ENCODE peak calls at places on chromosomes 12 and 14, in six cellular contexts. One of them, this sample, is unnamed.
A peak's percentile ranks its signal among the peaks of the same experiment; 100 is the strongest.

GRCh38 chr14:98741523-98741922 is 530.5 kb downstream of the BCL11B start:
- DNase-seq in psoas muscle: no peak
- DNase-seq in AG09309: no peak
- DNase-seq in AG04450: no peak
- DNase-seq in prostate gland: no peak
- DNase-seq in dorsolateral prefrontal cortex: no peak
- DNase-seq in this sample: no peak

GRCh38 chr14:90815817-90816662 is at the start of gene TTC7B:
- DNase-seq in dorsolateral prefrontal cortex: no peak
- DNase-seq in AG04450: no peak
- DNase-seq in prostate gland: no peak
- DNase-seq in psoas muscle: peak; percentile 78
- DNase-seq in AG09309: no peak
- DNase-seq in this sample: no peak

GRCh38 chr12:131218291-131219172 is 264.8 kb downstream of the ADGRD1 start:
- DNase-seq in AG04450: no peak
- DNase-seq in AG09309: no peak
- DNase-seq in psoas muscle: no peak
- DNase-seq in prostate gland: no peak
- DNase-seq in dorsolateral prefrontal cortex: no peak
- DNase-seq in this sample: no peak

GRCh38 chr12:44334347-44334746 is 498.5 kb downstream of the TMEM117 start:
- DNase-seq in AG09309: no peak
- DNase-seq in dorsolateral prefrontal cortex: no peak
- DNase-seq in AG04450: no peak
- DNase-seq in prostate gland: no peak
- DNase-seq in psoas muscle: no peak
- DNase-seq in this sample: no peak

GRCh38 chr14:61472025-61472672 is 150.8 kb downstream of the PRKCH start:
- DNase-seq in dorsolateral prefrontal cortex: no peak
- DNase-seq in AG04450: peak; percentile 95
- DNase-seq in AG09309: peak; percentile 97
- DNase-seq in prostate gland: no peak
- DNase-seq in psoas muscle: no peak
- DNase-seq in this sample: peak; percentile 96

GRCh38 chr14:101991336-101991735 is 27.0 kb downstream of the DYNC1H1 start:
- DNase-seq in prostate gland: no peak
- DNase-seq in AG09309: no peak
- DNase-seq in AG04450: no peak
- DNase-seq in psoas muscle: no peak
- DNase-seq in dorsolateral prefrontal cortex: no peak
- DNase-seq in this sample: no peak

GRCh38 chr12:124422570-124423523 is 128.0 kb downstream of the RFLNA start:
- DNase-seq in AG04450: peak; percentile 84
- DNase-seq in AG09309: peak; percentile 86
- DNase-seq in prostate gland: peak; percentile 89
- DNase-seq in psoas muscle: peak; percentile 95
- DNase-seq in dorsolateral prefrontal cortex: peak; percentile 74
- DNase-seq in this sample: peak; percentile 86

GRCh38 chr12:110742718-110743570 is at the start of gene PPP1CC:
- DNase-seq in prostate gland: peak; percentile 93
- DNase-seq in AG04450: peak; percentile 75
- DNase-seq in psoas muscle: peak; percentile 96
- DNase-seq in AG09309: peak; percentile 65
- DNase-seq in dorsolateral prefrontal cortex: peak; percentile 88
- DNase-seq in this sample: peak; percentile 79

GRCh38 chr14:76564471-76565119 is 188.7 kb downstream of the ESRRB start:
- DNase-seq in AG04450: no peak
- DNase-seq in AG09309: no peak
- DNase-seq in dorsolateral prefrontal cortex: no peak
- DNase-seq in psoas muscle: no peak
- DNase-seq in prostate gland: no peak
- DNase-seq in this sample: no peak

GRCh38 chr12:27969901-27970390 is 2.6 kb downstream of the PTHLH start:
- DNase-seq in dorsolateral prefrontal cortex: no peak
- DNase-seq in psoas muscle: peak; percentile 62
- DNase-seq in prostate gland: peak; percentile 56
- DNase-seq in AG04450: no peak
- DNase-seq in AG09309: no peak
- DNase-seq in this sample: no peak

GRCh38 chr14:43539210-43539609 is 967.9 kb downstream of the FSCB start:
- DNase-seq in psoas muscle: no peak
- DNase-seq in AG04450: no peak
- DNase-seq in prostate gland: no peak
- DNase-seq in AG09309: no peak
- DNase-seq in dorsolateral prefrontal cortex: no peak
- DNase-seq in this sample: no peak
- TF ChIP-seq CTCF in psoas muscle: peak; percentile 24
- TF ChIP-seq CTCF in AG04450: peak; percentile 59
- TF ChIP-seq CTCF in prostate gland: no peak
- TF ChIP-seq CTCF in AG09309: no peak
- TF ChIP-seq CTCF in dorsolateral prefrontal cortex: no peak
- TF ChIP-seq CTCF in this sample: peak; percentile 17

DNA sequence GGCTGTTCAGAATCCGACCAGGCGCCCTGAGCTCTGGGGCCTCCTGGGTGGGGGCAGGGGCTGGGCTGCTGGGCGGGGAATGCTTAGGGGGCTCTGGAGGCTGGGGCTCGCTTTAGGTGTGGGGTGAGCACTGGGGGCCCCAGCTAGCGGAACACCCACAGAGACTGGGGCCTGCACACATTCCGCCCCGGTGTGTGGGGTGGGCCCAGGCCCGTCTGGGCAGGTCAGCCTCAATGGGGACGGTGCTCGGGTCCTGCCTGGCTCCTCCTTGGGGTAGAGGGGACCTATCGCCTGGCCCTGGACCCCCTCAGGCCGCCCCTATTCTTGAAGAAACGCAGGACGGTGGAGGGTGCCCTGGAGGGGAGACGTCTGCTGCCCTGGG is 364.8 kb downstream of the TMEM121 start:
- DNase-seq in dorsolateral prefrontal cortex: no peak
- DNase-seq in AG09309: no peak
- DNase-seq in prostate gland: no peak
- DNase-seq in psoas muscle: peak; percentile 27
- DNase-seq in AG04450: no peak
- DNase-seq in this sample: no peak
- H3K4me3 ChIP-seq in dorsolateral prefrontal cortex: no peak overlapping the region
- H3K4me3 ChIP-seq in AG09309: no peak overlapping the region
- H3K4me3 ChIP-seq in prostate gland: no peak overlapping the region
- H3K4me3 ChIP-seq in psoas muscle: no peak overlapping the region
- H3K4me3 ChIP-seq in AG04450: no peak overlapping the region
- H3K4me3 ChIP-seq in this sample: no peak overlapping the region

DNA sequence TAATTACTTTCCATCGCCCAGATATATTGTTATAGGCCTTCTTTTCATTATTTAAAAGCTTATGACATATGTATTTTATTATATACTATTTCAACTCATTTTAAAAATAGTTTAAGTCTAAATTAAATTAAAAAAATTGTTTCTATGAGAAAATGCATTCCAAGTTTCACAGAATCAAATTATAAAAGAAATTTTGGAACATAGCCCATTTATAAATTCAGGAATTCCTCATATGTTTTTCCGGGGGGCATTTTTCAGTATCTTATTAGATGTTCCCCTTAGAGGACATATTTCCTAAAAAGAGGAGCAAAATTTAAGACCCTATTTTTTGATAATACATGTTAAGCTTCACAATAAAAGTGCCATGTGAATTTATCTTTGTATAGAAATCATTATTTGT is 119.9 kb upstream of the ATP2B1 start:
- DNase-seq in AG09309: no peak
- DNase-seq in dorsolateral prefrontal cortex: no peak
- DNase-seq in psoas muscle: no peak
- DNase-seq in AG04450: no peak
- DNase-seq in prostate gland: no peak
- DNase-seq in this sample: no peak
- TF ChIP-seq CTCF in AG09309: no peak
- TF ChIP-seq CTCF in dorsolateral prefrontal cortex: no peak
- TF ChIP-seq CTCF in psoas muscle: no peak
- TF ChIP-seq CTCF in AG04450: no peak
- TF ChIP-seq CTCF in prostate gland: no peak
- TF ChIP-seq CTCF in this sample: no peak

GRCh38 chr12:25386823-25387134 is 136.1 kb upstream of the KRAS start:
- DNase-seq in AG04450: no peak
- DNase-seq in prostate gland: peak; percentile 9
- DNase-seq in AG09309: no peak
- DNase-seq in dorsolateral prefrontal cortex: no peak
- DNase-seq in psoas muscle: no peak
- DNase-seq in this sample: no peak

GRCh38 chr12:25377475-25378179 is 126.9 kb upstream of the KRAS start:
- DNase-seq in prostate gland: no peak
- DNase-seq in psoas muscle: no peak
- DNase-seq in AG04450: peak; percentile 63
- DNase-seq in AG09309: peak; percentile 24
- DNase-seq in dorsolateral prefrontal cortex: no peak
- DNase-seq in this sample: peak; percentile 4

GRCh38 chr12:25384954-25385216 is 134.2 kb upstream of the KRAS start:
- DNase-seq in psoas muscle: no peak
- DNase-seq in dorsolateral prefrontal cortex: no peak
- DNase-seq in AG09309: no peak
- DNase-seq in AG04450: no peak
- DNase-seq in prostate gland: no peak
- DNase-seq in this sample: no peak

GRCh38 chr12:25384038-25384953 is 133.6 kb upstream of the KRAS start:
- DNase-seq in dorsolateral prefrontal cortex: no peak
- DNase-seq in AG04450: no peak
- DNase-seq in AG09309: no peak
- DNase-seq in psoas muscle: no peak
- DNase-seq in prostate gland: no peak
- DNase-seq in this sample: no peak

DNA sequence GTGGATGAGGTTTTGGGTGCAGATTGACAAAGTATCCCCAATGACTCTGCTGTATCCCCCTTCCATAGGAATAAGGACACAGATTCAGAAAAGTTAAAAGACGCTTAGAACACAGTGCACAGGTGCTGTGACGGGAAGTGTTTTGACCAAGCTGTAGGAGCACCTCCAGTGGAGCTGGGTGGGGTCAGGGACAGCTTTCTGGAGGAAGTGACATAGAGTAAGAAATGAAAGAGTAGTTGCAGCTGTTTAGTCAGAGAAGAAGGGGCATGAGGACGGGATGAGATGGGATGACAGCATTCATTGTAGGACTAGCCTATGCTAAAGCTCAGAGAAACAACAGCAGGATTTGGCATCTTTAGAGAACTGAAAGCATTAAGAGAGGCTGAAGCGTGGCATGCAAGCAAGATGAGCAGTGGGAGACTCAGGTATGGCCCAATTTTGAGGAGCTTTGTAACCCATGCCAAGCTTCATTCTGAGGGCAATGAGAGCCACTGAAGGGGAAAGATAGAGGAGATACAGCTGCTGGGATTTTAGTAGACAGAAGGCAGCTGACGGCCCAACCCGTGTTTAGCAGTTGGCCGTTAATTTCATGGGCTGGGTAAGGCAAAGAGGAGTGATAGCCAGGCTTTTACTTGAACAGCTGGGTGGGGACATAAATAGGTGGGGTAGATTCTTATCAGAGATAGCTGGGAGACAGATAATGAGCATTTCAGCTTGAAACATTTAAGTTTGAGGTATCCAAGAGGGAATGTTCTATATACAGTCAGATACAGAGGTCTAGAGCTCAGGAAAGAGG is 131.8 kb upstream of the KRAS start:
- DNase-seq in AG04450: no peak
- DNase-seq in dorsolateral prefrontal cortex: no peak
- DNase-seq in prostate gland: no peak
- DNase-seq in AG09309: no peak
- DNase-seq in psoas muscle: no peak
- DNase-seq in this sample: no peak
- H3K4me3 ChIP-seq in AG04450: no peak overlapping the region
- H3K4me3 ChIP-seq in dorsolateral prefrontal cortex: no peak overlapping the region
- H3K4me3 ChIP-seq in prostate gland: no peak overlapping the region
- H3K4me3 ChIP-seq in AG09309: no peak overlapping the region
- H3K4me3 ChIP-seq in psoas muscle: no peak overlapping the region
- H3K4me3 ChIP-seq in this sample: no peak overlapping the region

DNA sequence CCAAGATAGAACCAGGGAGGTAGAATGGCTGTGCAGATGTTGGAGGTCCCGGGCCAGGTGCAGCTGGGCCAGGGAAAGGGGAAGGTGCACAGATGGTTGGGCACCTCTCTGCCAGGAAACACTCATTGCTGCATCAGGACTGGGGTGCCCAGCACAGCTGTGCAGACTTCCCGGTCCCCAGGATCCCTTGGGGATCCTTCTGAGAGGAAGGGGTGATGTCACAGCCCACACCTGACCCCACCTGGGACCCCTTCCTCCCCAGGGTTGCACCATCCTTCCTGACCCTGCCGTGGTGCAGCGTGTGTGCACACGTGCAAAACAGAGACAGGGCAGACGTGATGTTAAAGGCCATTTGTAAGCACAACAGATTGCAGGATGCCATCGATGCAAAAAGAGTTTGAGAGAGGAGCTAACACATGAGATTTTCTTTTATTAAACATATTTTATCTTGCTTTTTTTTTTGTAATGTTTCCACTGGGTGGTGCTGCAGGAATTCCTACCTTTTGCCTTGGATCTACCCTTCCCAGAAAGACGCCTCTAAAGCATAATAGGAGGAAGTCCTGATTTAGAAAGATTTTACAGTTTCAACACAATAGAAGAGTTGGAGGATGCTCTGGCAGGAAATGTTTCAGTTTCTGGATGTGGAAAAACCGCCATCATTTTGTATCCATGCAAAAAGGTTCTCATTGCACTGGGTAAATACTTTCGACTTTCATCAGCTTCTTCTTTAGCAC is 14.8 kb downstream of the ELK3 start:
- DNase-seq in AG04450: no peak
- DNase-seq in dorsolateral prefrontal cortex: no peak
- DNase-seq in AG09309: no peak
- DNase-seq in psoas muscle: peak; percentile 55
- DNase-seq in prostate gland: no peak
- DNase-seq in this sample: no peak
- TF ChIP-seq CTCF in AG04450: peak; percentile 20
- TF ChIP-seq CTCF in dorsolateral prefrontal cortex: peak; percentile 51
- TF ChIP-seq CTCF in AG09309: peak; percentile 2
- TF ChIP-seq CTCF in psoas muscle: no peak
- TF ChIP-seq CTCF in prostate gland: no peak
- TF ChIP-seq CTCF in this sample: peak; percentile 25

DNA sequence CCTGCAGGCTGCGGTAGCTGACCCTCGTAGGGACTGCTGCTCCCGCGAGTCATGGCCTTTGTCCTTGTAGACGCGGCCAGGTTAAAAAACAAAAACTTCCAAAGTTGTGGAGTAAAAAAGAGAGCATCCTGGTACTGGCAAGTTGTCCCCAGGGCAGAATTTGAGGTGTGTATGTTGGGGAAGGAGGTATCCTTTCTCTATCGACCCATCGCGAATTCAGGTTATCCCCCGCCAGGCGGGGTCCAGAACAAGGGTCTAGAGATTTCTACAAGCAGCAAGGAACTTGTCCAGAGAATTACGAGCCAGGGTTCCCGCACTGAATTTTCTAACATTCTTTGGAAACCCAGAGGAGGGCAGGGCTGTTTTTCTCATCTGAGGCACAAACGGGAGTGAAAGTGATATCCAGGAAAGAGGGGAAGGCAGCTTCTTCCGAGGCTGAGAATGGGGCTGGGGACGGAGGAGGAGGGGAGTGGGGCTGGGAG is 16.3 kb downstream of the TBX3 start:
- DNase-seq in dorsolateral prefrontal cortex: no peak
- DNase-seq in AG09309: no peak
- DNase-seq in AG04450: no peak
- DNase-seq in psoas muscle: no peak
- DNase-seq in prostate gland: no peak
- DNase-seq in this sample: no peak
- H3K4me3 ChIP-seq in dorsolateral prefrontal cortex: peak overlapping the region; percentile 30
- H3K4me3 ChIP-seq in AG09309: peak overlapping the region; percentile 51
- H3K4me3 ChIP-seq in AG04450: peak overlapping the region; percentile 59
- H3K4me3 ChIP-seq in psoas muscle: peak overlapping the region; percentile 62
- H3K4me3 ChIP-seq in prostate gland: peak overlapping the region; percentile 94
- H3K4me3 ChIP-seq in this sample: peak overlapping the region; percentile 39

GRCh38 chr12:38921025-38921677 is 15.8 kb upstream of the CPNE8 start:
- DNase-seq in psoas muscle: no peak
- DNase-seq in AG09309: peak; percentile 20
- DNase-seq in AG04450: no peak
- DNase-seq in dorsolateral prefrontal cortex: no peak
- DNase-seq in prostate gland: peak; percentile 61
- DNase-seq in this sample: peak; percentile 28
- TF ChIP-seq CTCF in psoas muscle: peak; percentile 25
- TF ChIP-seq CTCF in AG09309: peak; percentile 55
- TF ChIP-seq CTCF in AG04450: no peak
- TF ChIP-seq CTCF in dorsolateral prefrontal cortex: peak; percentile 28
- TF ChIP-seq CTCF in prostate gland: peak; percentile 47
- TF ChIP-seq CTCF in this sample: peak; percentile 57